ENCODE peak calls at places on chromosomes 16 and 17, in four cellular contexts. R is K562, H is GM12878, V is HepG2. W is an unnamed sample.

GRCh38 chr16:46972971-46973456 is 460 bp downstream of the DNAJA2 start:
- DNase-seq in R (peak), H (no peak), V (peak), W (peak)

GRCh38 chr17:7742729-7743128 is 25.2 kb downstream of the DNAH2 start:
- DNase-seq in R (peak), H (no peak), V (no peak), W (no peak)

GRCh38 chr17:71486171-71486740 is 634.6 kb upstream of the SOX9 start:
- DNase-seq in R (no peak), H (no peak), V (no peak), W (no peak)

GRCh38 chr16:87602005-87602790 is at the start of gene JPH3:
- DNase-seq in R (no peak), H (no peak), V (no peak), W (peak)

GRCh38 chr17:28226563-28226962 is 92.4 kb upstream of the TMEM97 start:
- DNase-seq in R (no peak), H (no peak), V (no peak), W (no peak)

GRCh38 chr17:56358651-56359050 is 205.4 kb downstream of the ANKFN1 start:
- DNase-seq in R (no peak), H (no peak), V (no peak), W (no peak)

GRCh38 chr16:79272141-79272577 is 328.4 kb downstream of the MAF start:
- DNase-seq in R (no peak), H (no peak), V (no peak), W (no peak)

GRCh38 chr17:74059471-74059870 is 144.0 kb upstream of the RPL38 start:
- DNase-seq in R (no peak), H (no peak), V (no peak), W (no peak)

GRCh38 chr17:73281926-73282325 is 20.2 kb upstream of the CPSF4L start:
- DNase-seq in R (no peak), H (peak), V (no peak), W (no peak)

GRCh38 chr17:1177099-1177996 is 2.4 kb downstream of the ABR start:
- DNase-seq in R (no peak), H (no peak), V (no peak), W (peak)
- TF ChIP-seq CTCF in R (no peak), H (no peak), V (no peak), W (no peak)

DNA sequence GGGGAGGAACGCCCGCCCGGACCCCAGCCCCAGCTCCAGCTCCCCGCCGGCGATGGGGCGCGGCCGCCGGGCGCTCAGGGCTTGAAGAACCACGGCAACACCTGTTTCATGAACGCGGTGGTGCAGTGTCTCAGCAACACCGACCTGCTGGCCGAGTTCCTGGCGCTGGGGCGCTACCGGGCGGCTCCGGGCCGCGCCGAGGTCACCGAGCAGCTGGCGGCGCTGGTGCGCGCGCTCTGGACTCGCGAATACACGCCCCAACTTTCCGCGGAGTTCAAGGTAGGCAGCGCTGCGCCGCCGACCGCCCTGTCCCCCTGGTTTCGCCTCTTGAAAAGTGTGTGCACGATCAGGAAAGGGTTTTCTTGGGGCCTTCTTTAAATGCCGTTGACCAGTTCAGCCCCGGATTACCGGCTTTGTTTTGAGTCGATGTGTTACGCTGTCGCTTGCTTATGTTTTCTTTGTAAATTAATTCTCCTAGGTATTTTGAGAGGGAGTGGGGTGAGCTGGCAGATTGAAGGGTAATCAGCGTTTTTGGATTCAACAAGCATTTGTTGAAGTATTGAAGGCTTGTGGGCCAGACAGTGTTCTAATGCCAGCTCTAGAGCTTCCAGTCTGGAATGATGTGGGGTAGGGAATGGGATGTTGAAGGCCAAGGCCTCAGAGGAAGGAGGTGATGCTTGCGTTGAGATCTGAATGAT is 690 bp downstream of the USP43 start:
- DNase-seq in R (peak), H (no peak), V (peak), W (peak)
- TF ChIP-seq NFIC in R (no peak), H (no peak), V (no peak), W (no peak)

DNA sequence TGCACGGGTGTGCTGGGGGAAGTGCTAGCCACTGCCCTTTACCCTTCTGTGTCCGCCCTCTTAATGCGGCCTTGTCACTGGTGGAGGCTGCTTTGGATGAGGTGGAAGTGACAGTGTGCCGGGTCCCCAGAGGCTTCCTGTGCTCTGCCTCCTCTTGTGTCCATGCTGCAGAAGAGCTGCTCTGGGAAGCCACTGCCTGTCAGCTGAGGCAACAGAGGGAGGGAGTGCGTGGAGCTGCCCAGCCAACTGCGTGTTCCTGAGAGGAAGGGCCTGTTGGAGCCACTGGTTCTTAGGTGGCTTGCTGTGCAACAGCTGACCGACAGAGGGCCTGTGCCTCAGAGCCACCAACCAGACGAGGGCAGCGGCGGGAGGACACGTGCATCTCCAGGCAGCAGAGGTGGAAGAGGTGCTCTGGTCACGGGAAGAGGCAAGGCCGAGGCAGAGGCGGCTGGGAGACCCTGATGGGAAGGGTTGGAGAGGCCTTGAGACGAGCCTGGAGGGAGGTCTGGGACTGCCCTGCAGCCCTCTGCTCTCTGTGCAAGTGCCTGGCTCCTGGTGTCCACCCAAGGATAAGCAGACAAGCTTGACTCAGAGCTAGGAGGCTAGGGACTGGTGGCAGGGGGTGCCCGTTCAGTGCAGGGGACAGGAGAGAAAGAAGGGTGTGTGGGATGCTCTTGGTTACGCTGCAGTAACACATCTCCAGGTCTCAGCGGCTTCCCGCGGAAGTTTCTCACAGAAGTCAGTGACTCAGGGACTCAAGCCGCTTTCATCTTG is 25.4 kb downstream of the B9D1 start:
- DNase-seq in R (no peak), H (no peak), V (peak), W (no peak)
- TF ChIP-seq CTCF in R (peak), H (no peak), V (peak), W (no peak)

DNA sequence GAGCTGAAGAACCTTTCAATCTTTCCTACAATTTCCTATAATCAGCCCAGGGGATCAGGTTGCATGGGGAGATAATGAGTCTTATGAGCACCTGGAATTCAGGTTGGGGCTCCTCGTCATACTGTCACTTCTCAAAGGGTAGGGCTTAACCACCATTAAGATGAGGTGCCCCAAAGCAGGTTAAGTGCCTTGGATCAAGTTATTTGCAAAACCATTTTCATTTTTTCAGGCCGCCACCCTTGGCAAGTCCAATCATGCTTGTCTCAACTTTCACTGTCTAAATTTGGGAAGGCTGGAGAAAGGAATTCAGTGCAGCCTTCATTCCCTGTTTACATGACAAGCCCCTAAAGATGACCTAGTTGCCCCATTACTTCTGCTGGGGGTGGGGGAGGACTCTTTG is 44.9 kb upstream of the TANGO6 start:
- DNase-seq in R (no peak), H (no peak), V (no peak), W (no peak)
- TF ChIP-seq NFIC in R (no peak), H (no peak), V (no peak), W (no peak)

DNA sequence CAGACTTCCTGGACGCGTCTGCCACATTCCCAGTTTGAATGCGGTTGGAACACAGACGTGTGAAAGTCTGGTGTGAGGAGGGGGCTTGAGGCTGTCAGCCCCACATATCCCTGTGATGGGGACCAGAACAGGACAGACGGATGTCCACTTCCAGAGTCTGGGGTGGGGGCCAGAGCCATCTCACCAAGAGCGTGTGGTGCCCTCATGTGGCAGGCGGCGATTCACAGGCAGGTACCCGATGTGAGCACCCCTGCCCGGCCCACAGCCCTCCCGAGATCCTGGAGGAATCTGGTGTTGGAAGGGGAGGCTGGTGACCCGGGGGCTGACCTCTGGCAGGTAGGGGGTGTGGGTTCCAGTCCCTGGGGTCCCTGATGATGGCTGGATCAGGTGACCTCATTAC is 51.5 kb downstream of the ENGASE start:
- DNase-seq in R (no peak), H (no peak), V (peak), W (peak)
- TF ChIP-seq CTCF in R (peak), H (peak), V (peak), W (peak)

GRCh38 chr16:56708418-56708817 is 21.5 kb upstream of the NUP93 start:
- DNase-seq in R (no peak), H (no peak), V (no peak), W (no peak)
- TF ChIP-seq NFIC in R (no peak), H (no peak), V (no peak), W (no peak)

GRCh38 chr17:41775394-41776226 is 10.9 kb downstream of the JUP start:
- DNase-seq in R (no peak), H (no peak), V (no peak), W (no peak)
- TF ChIP-seq CTCF in R (no peak), H (no peak), V (no peak), W (no peak)

GRCh38 chr16:11497851-11498289 is 88.8 kb downstream of the LITAF start:
- DNase-seq in R (no peak), H (no peak), V (peak), W (no peak)
- TF ChIP-seq NFIC in R (no peak), H (no peak), V (no peak), W (no peak)